ENCODE peak calls at places on chromosome 13, in four cellular contexts. One of them, this sample, is unnamed.

GRCh38 chr13:104011505-104012270 is 945.5 kb upstream of the SLC10A2 start:
- DNase-seq in NCI-H69: peak
- DNase-seq in H7: peak
- DNase-seq in HT-29: peak
- DNase-seq in this sample: no peak

GRCh38 chr13:110340812-110341444 is 33.8 kb downstream of the COL4A2 start:
- DNase-seq in NCI-H69: no peak
- DNase-seq in H7: no peak
- DNase-seq in HT-29: no peak
- DNase-seq in this sample: no peak

GRCh38 chr13:72437458-72437857 is 290.0 kb downstream of the MZT1 start:
- DNase-seq in NCI-H69: no peak
- DNase-seq in H7: no peak
- DNase-seq in HT-29: no peak
- DNase-seq in this sample: no peak

GRCh38 chr13:112605531-112605990 is 17.6 kb upstream of the TUBGCP3 start:
- DNase-seq in NCI-H69: peak
- DNase-seq in H7: no peak
- DNase-seq in HT-29: no peak
- DNase-seq in this sample: no peak

GRCh38 chr13:43389573-43389972 is 366.2 kb downstream of the DNAJC15 start:
- DNase-seq in NCI-H69: no peak
- DNase-seq in H7: no peak
- DNase-seq in HT-29: no peak
- DNase-seq in this sample: no peak

GRCh38 chr13:101545521-101545920 is 93.0 kb downstream of the ITGBL1 start:
- DNase-seq in NCI-H69: no peak
- DNase-seq in H7: peak
- DNase-seq in HT-29: no peak
- DNase-seq in this sample: no peak

GRCh38 chr13:20904908-20905307 is 2.4 kb upstream of the XPO4 start:
- DNase-seq in NCI-H69: no peak
- DNase-seq in H7: no peak
- DNase-seq in HT-29: no peak
- DNase-seq in this sample: no peak

GRCh38 chr13:52414963-52415362 is 9.0 kb upstream of the THSD1 start:
- DNase-seq in NCI-H69: no peak
- DNase-seq in H7: no peak
- DNase-seq in HT-29: no peak
- DNase-seq in this sample: no peak

GRCh38 chr13:36919833-36920611 is at the start of gene SMAD9:
- DNase-seq in NCI-H69: peak
- DNase-seq in H7: peak
- DNase-seq in HT-29: no peak
- DNase-seq in this sample: peak

GRCh38 chr13:52104624-52105023 is 24.2 kb downstream of the NEK5 start:
- DNase-seq in NCI-H69: no peak
- DNase-seq in H7: no peak
- DNase-seq in HT-29: no peak
- DNase-seq in this sample: peak

GRCh38 chr13:32228330-32229041 is 86.7 kb downstream of the ZAR1L start:
- DNase-seq in NCI-H69: peak
- DNase-seq in H7: no peak
- DNase-seq in HT-29: peak
- DNase-seq in this sample: no peak

GRCh38 chr13:34224877-34225276 is 406.9 kb downstream of the RFC3 start:
- DNase-seq in NCI-H69: no peak
- DNase-seq in H7: no peak
- DNase-seq in HT-29: no peak
- DNase-seq in this sample: no peak

GRCh38 chr13:109718726-109719125 is 67.7 kb downstream of the IRS2 start:
- DNase-seq in NCI-H69: no peak
- DNase-seq in H7: no peak
- DNase-seq in HT-29: no peak
- DNase-seq in this sample: no peak

GRCh38 chr13:25744176-25744575 is 307.6 kb downstream of the SHISA2 start:
- DNase-seq in NCI-H69: no peak
- DNase-seq in H7: no peak
- DNase-seq in HT-29: no peak
- DNase-seq in this sample: no peak

GRCh38 chr13:49877629-49878218 is 58.4 kb downstream of the SPRYD7 start:
- DNase-seq in NCI-H69: peak
- DNase-seq in H7: no peak
- DNase-seq in HT-29: no peak
- DNase-seq in this sample: no peak

GRCh38 chr13:92716749-92717148 is 509.9 kb upstream of the GPC6 start:
- DNase-seq in NCI-H69: peak
- DNase-seq in H7: no peak
- DNase-seq in HT-29: peak
- DNase-seq in this sample: no peak

This sample was measured in SW480.